ENCODE peak calls at places on chromosomes 16 and 17, in five cellular contexts. One of them, this sample, is unnamed.

GRCh38 chr17:78706271-78706915 is 75.7 kb downstream of the CYTH1 start:
- DNase-seq in activated CD4-positive, alpha-beta T cell treated with anti-CD3 and anti-CD28 coated beads for 48 hours: no peak
- DNase-seq in HEK293T: no peak
- DNase-seq in T-cell: no peak
- DNase-seq in putamen: no peak
- DNase-seq in this sample: no peak

GRCh38 chr17:16922386-16923096 is 49.4 kb downstream of the TNFRSF13B start:
- DNase-seq in activated CD4-positive, alpha-beta T cell treated with anti-CD3 and anti-CD28 coated beads for 48 hours: no peak
- DNase-seq in HEK293T: no peak
- DNase-seq in T-cell: no peak
- DNase-seq in putamen: no peak
- DNase-seq in this sample: no peak

GRCh38 chr17:197352-197751 is 15.9 kb upstream of the DOC2B start:
- DNase-seq in activated CD4-positive, alpha-beta T cell treated with anti-CD3 and anti-CD28 coated beads for 48 hours: no peak
- DNase-seq in HEK293T: no peak
- DNase-seq in T-cell: no peak
- DNase-seq in putamen: no peak
- DNase-seq in this sample: no peak

GRCh38 chr16:30787613-30788378 is 791 bp upstream of the ZNF629 start:
- DNase-seq in activated CD4-positive, alpha-beta T cell treated with anti-CD3 and anti-CD28 coated beads for 48 hours: no peak
- DNase-seq in HEK293T: no peak
- DNase-seq in T-cell: no peak
- DNase-seq in putamen: no peak
- DNase-seq in this sample: no peak

GRCh38 chr17:82282239-82283207 is 9.0 kb upstream of the CSNK1D start:
- DNase-seq in activated CD4-positive, alpha-beta T cell treated with anti-CD3 and anti-CD28 coated beads for 48 hours: no peak
- DNase-seq in HEK293T: no peak
- DNase-seq in T-cell: no peak
- DNase-seq in putamen: no peak
- DNase-seq in this sample: no peak

GRCh38 chr17:47731396-47731795 is 1.6 kb upstream of the TBX21 start:
- DNase-seq in activated CD4-positive, alpha-beta T cell treated with anti-CD3 and anti-CD28 coated beads for 48 hours: no peak
- DNase-seq in HEK293T: no peak
- DNase-seq in T-cell: no peak
- DNase-seq in putamen: no peak
- DNase-seq in this sample: no peak

GRCh38 chr16:1333149-1333812 is at the start of gene BAIAP3:
- DNase-seq in activated CD4-positive, alpha-beta T cell treated with anti-CD3 and anti-CD28 coated beads for 48 hours: peak
- DNase-seq in HEK293T: peak
- DNase-seq in T-cell: no peak
- DNase-seq in putamen: no peak
- DNase-seq in this sample: no peak

GRCh38 chr17:48047113-48047740 is 932 bp upstream of the NFE2L1 start:
- DNase-seq in activated CD4-positive, alpha-beta T cell treated with anti-CD3 and anti-CD28 coated beads for 48 hours: no peak
- DNase-seq in HEK293T: no peak
- DNase-seq in T-cell: no peak
- DNase-seq in putamen: no peak
- DNase-seq in this sample: no peak

GRCh38 chr17:63991611-63992010 is 6.5 kb upstream of the PRR29 start:
- DNase-seq in activated CD4-positive, alpha-beta T cell treated with anti-CD3 and anti-CD28 coated beads for 48 hours: no peak
- DNase-seq in HEK293T: no peak
- DNase-seq in T-cell: no peak
- DNase-seq in putamen: no peak
- DNase-seq in this sample: no peak

GRCh38 chr17:14488958-14489550 is 188.2 kb downstream of the HS3ST3B1 start:
- DNase-seq in activated CD4-positive, alpha-beta T cell treated with anti-CD3 and anti-CD28 coated beads for 48 hours: no peak
- DNase-seq in HEK293T: no peak
- DNase-seq in T-cell: no peak
- DNase-seq in putamen: no peak
- DNase-seq in this sample: no peak

GRCh38 chr16:56616608-56617211 is 8.3 kb downstream of the MT2A start:
- DNase-seq in activated CD4-positive, alpha-beta T cell treated with anti-CD3 and anti-CD28 coated beads for 48 hours: no peak
- DNase-seq in HEK293T: no peak
- DNase-seq in T-cell: no peak
- DNase-seq in putamen: no peak
- DNase-seq in this sample: no peak

GRCh38 chr16:78761427-78761826 is 662.0 kb downstream of the WWOX start:
- DNase-seq in activated CD4-positive, alpha-beta T cell treated with anti-CD3 and anti-CD28 coated beads for 48 hours: no peak
- DNase-seq in HEK293T: no peak
- DNase-seq in T-cell: no peak
- DNase-seq in putamen: no peak
- DNase-seq in this sample: no peak

GRCh38 chr16:16141141-16141540 is 82.2 kb downstream of the ABCC6 start:
- DNase-seq in activated CD4-positive, alpha-beta T cell treated with anti-CD3 and anti-CD28 coated beads for 48 hours: no peak
- DNase-seq in HEK293T: no peak
- DNase-seq in T-cell: no peak
- DNase-seq in putamen: no peak
- DNase-seq in this sample: no peak

GRCh38 chr16:71358464-71359031 is at the start of gene CALB2:
- DNase-seq in activated CD4-positive, alpha-beta T cell treated with anti-CD3 and anti-CD28 coated beads for 48 hours: peak
- DNase-seq in HEK293T: peak
- DNase-seq in T-cell: peak
- DNase-seq in putamen: peak
- DNase-seq in this sample: peak

GRCh38 chr17:59347975-59348391 is 16.5 kb downstream of the YPEL2 start:
- DNase-seq in activated CD4-positive, alpha-beta T cell treated with anti-CD3 and anti-CD28 coated beads for 48 hours: no peak
- DNase-seq in HEK293T: no peak
- DNase-seq in T-cell: no peak
- DNase-seq in putamen: no peak
- DNase-seq in this sample: no peak

GRCh38 chr17:48522031-48522593 is 8.7 kb downstream of the HOXB1 start:
- DNase-seq in activated CD4-positive, alpha-beta T cell treated with anti-CD3 and anti-CD28 coated beads for 48 hours: no peak
- DNase-seq in HEK293T: no peak
- DNase-seq in T-cell: no peak
- DNase-seq in putamen: no peak
- DNase-seq in this sample: no peak

GRCh38 chr17:80227666-80228065 is 7.4 kb downstream of the SLC26A11 start:
- DNase-seq in activated CD4-positive, alpha-beta T cell treated with anti-CD3 and anti-CD28 coated beads for 48 hours: no peak
- DNase-seq in HEK293T: no peak
- DNase-seq in T-cell: no peak
- DNase-seq in putamen: no peak
- DNase-seq in this sample: no peak

GRCh38 chr17:81030726-81031570 is 4.0 kb upstream of the BAIAP2 start:
- DNase-seq in activated CD4-positive, alpha-beta T cell treated with anti-CD3 and anti-CD28 coated beads for 48 hours: no peak
- DNase-seq in HEK293T: no peak
- DNase-seq in T-cell: no peak
- DNase-seq in putamen: no peak
- DNase-seq in this sample: no peak

GRCh38 chr17:61504697-61505096 is 52.5 kb downstream of the TBX4 start:
- DNase-seq in activated CD4-positive, alpha-beta T cell treated with anti-CD3 and anti-CD28 coated beads for 48 hours: no peak
- DNase-seq in HEK293T: no peak
- DNase-seq in T-cell: no peak
- DNase-seq in putamen: no peak
- DNase-seq in this sample: no peak

GRCh38 chr16:58027341-58028167 is 2.0 kb downstream of the MMP15 start:
- DNase-seq in activated CD4-positive, alpha-beta T cell treated with anti-CD3 and anti-CD28 coated beads for 48 hours: no peak
- DNase-seq in HEK293T: peak
- DNase-seq in T-cell: no peak
- DNase-seq in putamen: no peak
- DNase-seq in this sample: no peak

GRCh38 chr16:11742041-11742535 is 569 bp downstream of the TXNDC11 start:
- DNase-seq in activated CD4-positive, alpha-beta T cell treated with anti-CD3 and anti-CD28 coated beads for 48 hours: peak
- DNase-seq in HEK293T: peak
- DNase-seq in T-cell: no peak
- DNase-seq in putamen: no peak
- DNase-seq in this sample: no peak

GRCh38 chr17:27665549-27665948 is 34.6 kb downstream of the LGALS9 start:
- DNase-seq in activated CD4-positive, alpha-beta T cell treated with anti-CD3 and anti-CD28 coated beads for 48 hours: no peak
- DNase-seq in HEK293T: no peak
- DNase-seq in T-cell: no peak
- DNase-seq in putamen: no peak
- DNase-seq in this sample: no peak

GRCh38 chr16:24748242-24748641 is 18.8 kb downstream of the TNRC6A start:
- DNase-seq in activated CD4-positive, alpha-beta T cell treated with anti-CD3 and anti-CD28 coated beads for 48 hours: no peak
- DNase-seq in HEK293T: no peak
- DNase-seq in T-cell: no peak
- DNase-seq in putamen: peak
- DNase-seq in this sample: peak

GRCh38 chr17:41163828-41164227 is 3.3 kb upstream of the KRTAP4-4 start:
- DNase-seq in activated CD4-positive, alpha-beta T cell treated with anti-CD3 and anti-CD28 coated beads for 48 hours: no peak
- DNase-seq in HEK293T: no peak
- DNase-seq in T-cell: no peak
- DNase-seq in putamen: no peak
- DNase-seq in this sample: no peak

GRCh38 chr16:65024649-65025243 is 97.1 kb downstream of the CDH11 start:
- DNase-seq in activated CD4-positive, alpha-beta T cell treated with anti-CD3 and anti-CD28 coated beads for 48 hours: no peak
- DNase-seq in HEK293T: no peak
- DNase-seq in T-cell: no peak
- DNase-seq in putamen: no peak
- DNase-seq in this sample: no peak

GRCh38 chr17:34318474-34318873 is 761 bp upstream of the CCL8 start:
- DNase-seq in activated CD4-positive, alpha-beta T cell treated with anti-CD3 and anti-CD28 coated beads for 48 hours: peak
- DNase-seq in HEK293T: peak
- DNase-seq in T-cell: no peak
- DNase-seq in putamen: no peak
- DNase-seq in this sample: no peak

GRCh38 chr17:59565959-59566324 is 532 bp downstream of the DHX40 start:
- DNase-seq in activated CD4-positive, alpha-beta T cell treated with anti-CD3 and anti-CD28 coated beads for 48 hours: peak
- DNase-seq in HEK293T: peak
- DNase-seq in T-cell: peak
- DNase-seq in putamen: peak
- DNase-seq in this sample: peak

GRCh38 chr16:87173294-87173883 is 143.8 kb downstream of the C16orf95 start:
- DNase-seq in activated CD4-positive, alpha-beta T cell treated with anti-CD3 and anti-CD28 coated beads for 48 hours: no peak
- DNase-seq in HEK293T: no peak
- DNase-seq in T-cell: no peak
- DNase-seq in putamen: no peak
- DNase-seq in this sample: no peak

GRCh38 chr16:77680496-77680895 is 41.8 kb upstream of the NUDT7 start:
- DNase-seq in activated CD4-positive, alpha-beta T cell treated with anti-CD3 and anti-CD28 coated beads for 48 hours: no peak
- DNase-seq in HEK293T: no peak
- DNase-seq in T-cell: no peak
- DNase-seq in putamen: no peak
- DNase-seq in this sample: no peak

GRCh38 chr17:67245694-67246397 is 850 bp upstream of the HELZ start:
- DNase-seq in activated CD4-positive, alpha-beta T cell treated with anti-CD3 and anti-CD28 coated beads for 48 hours: peak
- DNase-seq in HEK293T: peak
- DNase-seq in T-cell: peak
- DNase-seq in putamen: no peak
- DNase-seq in this sample: no peak

GRCh38 chr17:48724241-48725004 is 1.4 kb downstream of the PRAC2 start:
- DNase-seq in activated CD4-positive, alpha-beta T cell treated with anti-CD3 and anti-CD28 coated beads for 48 hours: peak
- DNase-seq in HEK293T: peak
- DNase-seq in T-cell: peak
- DNase-seq in putamen: peak
- DNase-seq in this sample: peak

GRCh38 chr17:79574108-79574507 is 36.7 kb downstream of the RBFOX3 start:
- DNase-seq in activated CD4-positive, alpha-beta T cell treated with anti-CD3 and anti-CD28 coated beads for 48 hours: no peak
- DNase-seq in HEK293T: no peak
- DNase-seq in T-cell: no peak
- DNase-seq in putamen: no peak
- DNase-seq in this sample: no peak

GRCh38 chr17:75764711-75765421 is at the start of gene GALK1:
- DNase-seq in activated CD4-positive, alpha-beta T cell treated with anti-CD3 and anti-CD28 coated beads for 48 hours: peak
- DNase-seq in HEK293T: peak
- DNase-seq in T-cell: peak
- DNase-seq in putamen: peak
- DNase-seq in this sample: no peak

GRCh38 chr16:25126820-25127232 is 15.3 kb downstream of the LCMT1 start:
- DNase-seq in activated CD4-positive, alpha-beta T cell treated with anti-CD3 and anti-CD28 coated beads for 48 hours: peak
- DNase-seq in HEK293T: peak
- DNase-seq in T-cell: no peak
- DNase-seq in putamen: peak
- DNase-seq in this sample: no peak

GRCh38 chr17:73795730-73796129 is 151.5 kb upstream of the SDK2 start:
- DNase-seq in activated CD4-positive, alpha-beta T cell treated with anti-CD3 and anti-CD28 coated beads for 48 hours: no peak
- DNase-seq in HEK293T: no peak
- DNase-seq in T-cell: no peak
- DNase-seq in putamen: no peak
- DNase-seq in this sample: no peak

GRCh38 chr17:35713069-35713728 is 18.2 kb upstream of the RASL10B start:
- DNase-seq in activated CD4-positive, alpha-beta T cell treated with anti-CD3 and anti-CD28 coated beads for 48 hours: no peak
- DNase-seq in HEK293T: no peak
- DNase-seq in T-cell: no peak
- DNase-seq in putamen: no peak
- DNase-seq in this sample: peak

GRCh38 chr16:27700596-27700995 is 150.7 kb downstream of the KATNIP start:
- DNase-seq in activated CD4-positive, alpha-beta T cell treated with anti-CD3 and anti-CD28 coated beads for 48 hours: no peak
- DNase-seq in HEK293T: no peak
- DNase-seq in T-cell: no peak
- DNase-seq in putamen: no peak
- DNase-seq in this sample: peak

GRCh38 chr17:74646231-74646630 is 22.7 kb upstream of the CD300E start:
- DNase-seq in activated CD4-positive, alpha-beta T cell treated with anti-CD3 and anti-CD28 coated beads for 48 hours: no peak
- DNase-seq in HEK293T: no peak
- DNase-seq in T-cell: no peak
- DNase-seq in putamen: no peak
- DNase-seq in this sample: no peak